ENCODE peak calls at places on chromosomes 1 and 21, in five cellular contexts. L, U, Y, P and X are unnamed samples.
A peak's percentile ranks its signal among the peaks of the same experiment; 100 is the strongest.

GRCh38 chr1:44515416-44515815 is 110.4 kb downstream of the RNF220 start:
- DNase-seq in L (no peak), U (no peak), Y (no peak), P (no peak), X (no peak)

GRCh38 chr1:219441884-219442283 is 171.0 kb downstream of the ZC3H11B start:
- DNase-seq in L (no peak), U (no peak), Y (no peak), P (no peak), X (no peak)

GRCh38 chr21:42038826-42039425 is 28.8 kb upstream of the ZBTB21 start:
- DNase-seq in L (no peak), U (no peak), Y (peak; percentile 65), P (no peak), X (no peak)

GRCh38 chr1:40951943-40952743 is 27.4 kb upstream of the CTPS1 start:
- DNase-seq in L (peak; percentile 62), U (peak; percentile 78), Y (peak; percentile 50), P (peak; percentile 59), X (peak; percentile 66)

GRCh38 chr1:61083014-61083798 is 845 bp downstream of the NFIA start:
- DNase-seq in L (peak; percentile 23), U (peak; percentile 66), Y (peak; percentile 38), P (peak; percentile 46), X (peak; percentile 25)

GRCh38 chr1:17755120-17755519 is at the start of gene ACTL8:
- DNase-seq in L (peak; percentile 28), U (no peak), Y (no peak), P (no peak), X (no peak)

GRCh38 chr1:86388228-86388627 is 7.9 kb downstream of the ODF2L start:
- DNase-seq in L (no peak), U (no peak), Y (no peak), P (no peak), X (no peak)

GRCh38 chr1:171480035-171480434 is 5.3 kb upstream of the PRRC2C start:
- DNase-seq in L (no peak), U (no peak), Y (no peak), P (no peak), X (no peak)

GRCh38 chr1:38088366-38088765 is 41.8 kb upstream of the POU3F1 start:
- DNase-seq in L (peak; percentile 24), U (peak; percentile 57), Y (no peak), P (no peak), X (peak; percentile 58)

GRCh38 chr1:2840036-2840809 is 38.7 kb upstream of the TTC34 start:
- DNase-seq in L (no peak), U (no peak), Y (no peak), P (peak; percentile 11), X (peak; percentile 25)

GRCh38 chr1:64186138-64186897 is 17.1 kb upstream of the UBE2U start:
- DNase-seq in L (no peak), U (no peak), Y (no peak), P (no peak), X (no peak)

GRCh38 chr1:14822493-14822892 is 224.0 kb downstream of the KAZN start:
- DNase-seq in L (no peak), U (no peak), Y (no peak), P (no peak), X (no peak)

GRCh38 chr1:222243902-222244301 is 304.0 kb downstream of the HHIPL2 start:
- DNase-seq in L (no peak), U (no peak), Y (no peak), P (no peak), X (no peak)

GRCh38 chr1:84619383-84620093 is 45.3 kb upstream of the CTBS start:
- DNase-seq in L (peak; percentile 21), U (no peak), Y (peak; percentile 88), P (no peak), X (peak; percentile 38)

GRCh38 chr1:110237406-110238152 is 27.5 kb downstream of the KCNC4 start:
- DNase-seq in L (no peak), U (no peak), Y (no peak), P (no peak), X (no peak)

GRCh38 chr1:155105604-155106011 is 22.1 kb upstream of the EFNA1 start:
- DNase-seq in L (no peak), U (no peak), Y (no peak), P (no peak), X (peak; percentile 73)

GRCh38 chr1:94974824-94975223 is 47.9 kb upstream of the CNN3 start:
- DNase-seq in L (no peak), U (no peak), Y (peak; percentile 94), P (no peak), X (no peak)

GRCh38 chr21:36477001-36477400 is 2.9 kb downstream of the CLDN14 start:
- DNase-seq in L (no peak), U (no peak), Y (peak; percentile 6), P (no peak), X (no peak)

GRCh38 chr1:17196496-17197180 is 8.3 kb upstream of the PADI1 start:
- DNase-seq in L (no peak), U (no peak), Y (no peak), P (no peak), X (no peak)

GRCh38 chr1:63971557-63971956 is 197.7 kb downstream of the ROR1 start:
- DNase-seq in L (no peak), U (no peak), Y (no peak), P (no peak), X (no peak)

GRCh38 chr1:167500283-167500860 is 18.0 kb downstream of the CD247 start:
- DNase-seq in L (no peak), U (no peak), Y (no peak), P (no peak), X (no peak)

GRCh38 chr1:56068908-56069307 is 510.5 kb downstream of the PLPP3 start:
- DNase-seq in L (no peak), U (no peak), Y (no peak), P (no peak), X (no peak)

GRCh38 chr1:178633068-178633467 is 92.0 kb upstream of the RALGPS2 start:
- DNase-seq in L (no peak), U (no peak), Y (peak; percentile 62), P (no peak), X (no peak)

GRCh38 chr1:221171768-221172167 is 292.5 kb downstream of the HLX start:
- DNase-seq in L (no peak), U (no peak), Y (no peak), P (no peak), X (no peak)

GRCh38 chr1:30911061-30911954 is 2.8 kb upstream of the SDC3 start:
- DNase-seq in L (peak; percentile 85), U (peak; percentile 94), Y (peak; percentile 86), P (peak; percentile 89), X (peak; percentile 83)

GRCh38 chr1:58664881-58665280 is 35.0 kb downstream of the MYSM1 start:
- DNase-seq in L (no peak), U (no peak), Y (peak; percentile 10), P (no peak), X (no peak)

GRCh38 chr1:11320153-11320936 is 47.3 kb downstream of the UBIAD1 start:
- DNase-seq in L (peak; percentile 66), U (peak; percentile 81), Y (no peak), P (no peak), X (no peak)

GRCh38 chr21:28148400-28149064 is 844.1 kb downstream of the LTN1 start:
- DNase-seq in L (peak; percentile 24), U (no peak), Y (peak; percentile 13), P (no peak), X (peak; percentile 2)

GRCh38 chr1:230661976-230662375 is 19.7 kb downstream of the COG2 start:
- DNase-seq in L (no peak), U (no peak), Y (no peak), P (no peak), X (no peak)

GRCh38 chr21:33985117-33986050 is 69.8 kb upstream of the ATP5PO start:
- DNase-seq in L (no peak), U (no peak), Y (no peak), P (no peak), X (no peak)

GRCh38 chr1:70293186-70293843 is 61.2 kb downstream of the ANKRD13C start:
- DNase-seq in L (no peak), U (no peak), Y (no peak), P (no peak), X (no peak)
- H3K36me3 ChIP-seq in L (no peaks in the 10 kb centered on the region), U (peaks cover 19% of the 10 kb centered on the region), Y (peaks cover 69% of the 10 kb centered on the region), P (no peaks in the 10 kb centered on the region), X (peaks cover 13% of the 10 kb centered on the region)

GRCh38 chr1:28510350-28511223 is 4.7 kb downstream of the RCC1 start:
- DNase-seq in L (no peak), U (no peak), Y (peak; percentile 44), P (no peak), X (no peak)

GRCh38 chr1:28508435-28508754 is 2.6 kb downstream of the RCC1 start:
- DNase-seq in L (no peak), U (peak; percentile 56), Y (peak; percentile 26), P (no peak), X (no peak)

GRCh38 chr1:28507646-28508434 is 2.0 kb downstream of the RCC1 start:
- DNase-seq in L (no peak), U (no peak), Y (no peak), P (no peak), X (no peak)

GRCh38 chr1:28509705-28510349 is 4.0 kb downstream of the RCC1 start:
- DNase-seq in L (no peak), U (no peak), Y (no peak), P (no peak), X (no peak)

DNA sequence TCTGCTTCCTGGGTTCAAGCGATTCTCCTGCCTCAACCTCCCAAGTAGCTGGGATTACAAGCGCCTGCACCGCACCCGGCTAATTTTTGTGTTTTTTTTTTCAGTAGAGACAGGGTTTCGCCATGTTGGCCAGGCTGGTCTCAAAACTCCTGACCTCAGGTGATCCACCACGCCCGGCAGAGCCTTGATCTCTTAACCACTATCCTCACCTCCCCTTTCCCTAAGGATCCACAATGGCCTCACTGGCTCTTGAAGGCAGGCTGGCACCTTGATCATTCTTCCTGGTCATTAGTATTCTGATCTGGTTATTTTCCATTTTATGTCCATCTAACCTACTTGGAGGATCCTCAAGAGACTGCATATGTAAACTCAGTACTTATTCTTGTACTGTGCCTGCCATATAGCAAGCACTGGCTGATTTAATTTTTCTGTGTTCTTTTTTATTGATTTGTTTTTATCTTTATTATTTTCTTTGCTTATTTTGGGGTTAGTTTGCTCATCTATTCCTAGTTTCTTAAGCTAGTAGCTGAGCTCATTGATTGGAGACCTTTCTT is 6.3 kb downstream of the RCC1 start:
- DNase-seq in L (no peak), U (no peak), Y (peak; percentile 31), P (no peak), X (no peak)
- H3K4me1 ChIP-seq in L (no peaks in the 10 kb centered on the region), U (peaks cover 26% of the 10 kb centered on the region), Y (peaks cover 10% of the 10 kb centered on the region), P (peaks cover 40% of the 10 kb centered on the region), X (peaks cover 17% of the 10 kb centered on the region)

GRCh38 chr1:248013229-248013710 is at the start of gene OR2L5:
- DNase-seq in L (no peak), U (no peak), Y (no peak), P (no peak), X (no peak)
- H3K9me3 ChIP-seq in L (no peaks in the 10 kb centered on the region), U (peaks cover 26% of the 10 kb centered on the region), Y (peaks cover 41% of the 10 kb centered on the region), P (peaks cover 12% of the 10 kb centered on the region), X (no peaks in the 10 kb centered on the region)

GRCh38 chr1:207938016-207938415 is 27.1 kb upstream of the CD34 start:
- DNase-seq in L (no peak), U (no peak), Y (no peak), P (no peak), X (peak; percentile 25)
- H3K36me3 ChIP-seq in L (no peaks in the 10 kb centered on the region), U (no peaks in the 10 kb centered on the region), Y (no peaks in the 10 kb centered on the region), P (no peaks in the 10 kb centered on the region), X (no peaks in the 10 kb centered on the region)

DNA sequence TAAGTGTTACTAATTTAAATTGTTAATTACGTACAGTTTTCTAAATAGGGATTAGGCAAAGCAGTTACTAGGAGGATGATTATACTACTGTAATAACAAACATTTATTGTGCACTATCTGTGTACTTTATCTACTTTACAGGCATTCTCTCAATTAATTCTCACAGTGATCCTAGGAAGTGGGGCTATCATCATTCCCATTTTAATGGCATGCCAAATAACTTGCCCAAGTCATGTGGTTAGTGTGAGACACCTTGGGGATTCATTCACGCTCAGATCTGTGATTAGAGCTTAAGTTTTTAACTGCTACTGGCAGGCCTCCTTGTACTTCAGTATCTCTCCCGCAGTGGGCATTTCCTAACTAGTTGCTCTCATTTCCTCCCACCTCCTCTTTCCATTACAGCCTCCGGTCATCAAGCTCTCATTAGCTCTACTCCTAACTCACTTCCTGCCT is 11.5 kb downstream of the PHLDA3 start:
- DNase-seq in L (no peak), U (no peak), Y (peak; percentile 54), P (no peak), X (no peak)
- H3K4me1 ChIP-seq in L (no peaks in the 10 kb centered on the region), U (peaks cover 11% of the 10 kb centered on the region), Y (peaks cover 46% of the 10 kb centered on the region), P (peaks cover 60% of the 10 kb centered on the region), X (no peaks in the 10 kb centered on the region)